ENCODE peak calls at places on chromosomes 2 and 18, in four cellular contexts. V, F, S and R are unnamed samples.

GRCh38 chr2:67436221-67436620 is 39.1 kb downstream of the ETAA1 start:
- DNase-seq in V (no peak), F (no peak), S (no peak), R (no peak)

GRCh38 chr18:53944721-53945120 is 279.7 kb downstream of the MBD2 start:
- DNase-seq in V (no peak), F (no peak), S (no peak), R (peak)

GRCh38 chr2:208570066-208570465 is 163.5 kb downstream of the PTH2R start:
- DNase-seq in V (no peak), F (no peak), S (no peak), R (no peak)

GRCh38 chr2:231421051-231421580 is 25.6 kb downstream of the B3GNT7 start:
- DNase-seq in V (no peak), F (no peak), S (no peak), R (no peak)

GRCh38 chr2:38013158-38013752 is 62.7 kb downstream of the CYP1B1 start:
- DNase-seq in V (no peak), F (no peak), S (no peak), R (no peak)

GRCh38 chr2:217943379-217944321 is 59.1 kb downstream of the TNS1 start:
- DNase-seq in V (peak), F (peak), S (no peak), R (peak)

GRCh38 chr2:231357931-231358330 is 37.6 kb upstream of the B3GNT7 start:
- DNase-seq in V (no peak), F (no peak), S (no peak), R (no peak)

GRCh38 chr2:203909946-203910476 is 26.6 kb upstream of the ICOS start:
- DNase-seq in V (no peak), F (no peak), S (no peak), R (no peak)

GRCh38 chr2:44087037-44087713 is 81.5 kb upstream of the PPM1B start:
- DNase-seq in V (peak), F (peak), S (no peak), R (peak)

GRCh38 chr18:45085916-45086624 is 405.4 kb downstream of the SETBP1 start:
- DNase-seq in V (no peak), F (no peak), S (no peak), R (no peak)

GRCh38 chr18:23301971-23302370 is 151.1 kb upstream of the RIOK3 start:
- DNase-seq in V (no peak), F (no peak), S (no peak), R (no peak)

GRCh38 chr18:44781890-44782289 is 101.2 kb downstream of the SETBP1 start:
- DNase-seq in V (no peak), F (peak), S (peak), R (no peak)

GRCh38 chr2:108825736-108826135 is 39.2 kb downstream of the CCDC138 start:
- DNase-seq in V (no peak), F (no peak), S (no peak), R (no peak)

GRCh38 chr18:28823506-28824182 is 646.7 kb upstream of the CDH2 start:
- DNase-seq in V (peak), F (no peak), S (no peak), R (no peak)

GRCh38 chr2:112836695-112837117 is at the start of gene IL1B:
- DNase-seq in V (no peak), F (peak), S (peak), R (no peak)

GRCh38 chr18:8426401-8426800 is 182.8 kb upstream of the RAB12 start:
- DNase-seq in V (no peak), F (no peak), S (no peak), R (peak)

DNA sequence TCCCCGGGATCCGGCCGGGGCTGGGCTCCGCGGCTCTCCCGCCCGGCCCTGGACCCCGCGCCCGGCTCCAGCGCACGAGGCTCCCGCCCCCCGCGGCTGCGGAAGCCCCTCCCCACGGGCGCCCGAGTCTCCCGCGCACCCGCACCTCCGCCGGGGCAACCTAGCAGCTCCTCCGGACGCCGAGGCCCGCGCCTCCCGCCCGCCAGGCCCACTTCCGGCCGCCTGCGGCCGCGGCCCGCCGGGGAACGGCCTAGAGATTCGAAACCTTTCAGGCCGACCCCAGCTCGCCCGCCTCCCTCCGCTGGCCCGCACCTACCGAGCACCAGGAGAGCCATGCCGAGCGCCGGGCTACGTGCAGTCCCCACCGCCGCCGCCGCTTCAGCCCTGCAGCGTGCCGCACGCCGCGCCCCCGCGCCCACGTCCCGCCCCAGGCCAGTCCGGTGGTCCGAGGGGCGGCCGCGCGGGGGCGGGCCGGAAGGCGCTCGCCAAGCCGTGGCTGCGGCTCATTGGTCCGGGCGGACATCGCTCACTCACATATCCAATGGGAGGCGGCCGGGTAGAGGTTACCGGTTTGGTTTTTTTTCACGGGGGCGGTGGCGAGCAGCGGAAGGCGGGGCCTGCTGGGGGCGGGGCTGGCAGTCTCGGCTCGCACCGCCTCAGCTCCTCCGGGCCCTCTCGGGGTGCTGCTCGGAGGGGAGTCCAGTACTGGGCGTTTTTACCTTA is at the start of gene PDIA6:
- DNase-seq in V (peak), F (peak), S (peak), R (peak)
- TF ChIP-seq CTCF in V (no peak), F (no peak), S (no peak), R (no peak)

GRCh38 chr2:148578493-148578884 is 66.1 kb upstream of the EPC2 start:
- DNase-seq in V (no peak), F (no peak), S (no peak), R (no peak)
- H3K4me3 ChIP-seq in V (no peak), F (no peak), S (no peak), R (no peak)

DNA sequence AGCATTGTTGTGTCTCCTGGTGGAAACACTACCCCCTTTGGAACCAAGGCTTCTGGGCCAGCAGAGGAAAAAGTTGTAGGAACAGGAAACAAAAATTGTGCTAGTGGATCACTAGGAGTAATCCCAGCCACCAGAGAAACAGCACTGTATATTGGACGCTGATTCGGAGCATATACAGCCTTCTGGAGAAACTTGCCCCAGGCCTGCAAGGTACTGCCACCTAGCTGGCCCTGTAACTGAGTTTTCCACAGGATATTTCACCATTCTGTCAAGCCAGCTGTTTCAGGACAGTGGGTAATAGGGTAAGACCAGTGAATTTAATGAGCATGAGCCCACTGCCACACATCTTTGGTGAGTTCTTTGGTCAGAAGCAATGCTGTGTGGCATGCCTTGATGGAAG is 25.1 kb upstream of the EMILIN2 start:
- DNase-seq in V (no peak), F (no peak), S (no peak), R (no peak)
- TF ChIP-seq CTCF in V (no peak), F (no peak), S (no peak), R (no peak)

GRCh38 chr18:9619990-9620389 is 5.6 kb upstream of the PPP4R1 start:
- DNase-seq in V (no peak), F (no peak), S (no peak), R (no peak)

GRCh38 chr18:9617006-9617542 is 2.7 kb upstream of the PPP4R1 start:
- DNase-seq in V (no peak), F (peak), S (no peak), R (no peak)

GRCh38 chr18:9619056-9619455 is 4.7 kb upstream of the PPP4R1 start:
- DNase-seq in V (no peak), F (no peak), S (no peak), R (no peak)

GRCh38 chr18:9615973-9616559 is 1.7 kb upstream of the PPP4R1 start:
- DNase-seq in V (no peak), F (no peak), S (no peak), R (no peak)

DNA sequence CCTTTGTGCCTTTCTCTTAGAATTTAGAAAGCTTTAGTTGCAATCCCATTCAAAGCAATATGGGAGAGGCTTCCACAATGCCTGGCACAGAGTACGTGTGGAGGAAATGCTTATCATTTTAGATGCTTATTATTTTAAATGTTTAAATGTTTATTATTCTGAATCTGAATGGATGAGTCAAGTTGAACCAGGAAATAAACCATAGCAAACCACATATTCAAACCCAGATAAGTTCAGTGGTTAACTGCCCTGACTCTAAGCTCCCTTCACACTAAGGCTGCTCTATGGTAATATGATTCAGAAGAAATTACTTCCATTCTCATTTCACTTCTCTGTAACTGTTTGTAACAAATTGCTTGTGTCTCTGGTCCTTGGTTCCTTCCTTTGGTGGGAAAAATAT is 5.2 kb upstream of the PPP4R1 start:
- DNase-seq in V (no peak), F (peak), S (no peak), R (no peak)
- H3K4me3 ChIP-seq in V (no peak), F (no peak), S (no peak), R (no peak)

GRCh38 chr18:79495591-79496071 is 99.9 kb downstream of the NFATC1 start:
- DNase-seq in V (no peak), F (no peak), S (no peak), R (no peak)

GRCh38 chr18:79498662-79499061 is 102.9 kb downstream of the NFATC1 start:
- DNase-seq in V (no peak), F (no peak), S (no peak), R (no peak)

GRCh38 chr18:79496237-79496977 is 100.7 kb downstream of the NFATC1 start:
- DNase-seq in V (peak), F (no peak), S (no peak), R (no peak)

GRCh38 chr18:79497638-79498081 is 101.9 kb downstream of the NFATC1 start:
- DNase-seq in V (no peak), F (no peak), S (no peak), R (no peak)

GRCh38 chr18:79496978-79497637 is 101.4 kb downstream of the NFATC1 start:
- DNase-seq in V (no peak), F (no peak), S (no peak), R (no peak)
- TF ChIP-seq CTCF in V (no peak), F (no peak), S (no peak), R (no peak)

GRCh38 chr2:981258-981657 is 30.6 kb downstream of the SNTG2 start:
- DNase-seq in V (no peak), F (no peak), S (no peak), R (no peak)

GRCh38 chr2:979286-979928 is 28.8 kb downstream of the SNTG2 start:
- DNase-seq in V (no peak), F (no peak), S (no peak), R (no peak)

GRCh38 chr2:985317-985898 is 34.8 kb downstream of the SNTG2 start:
- DNase-seq in V (no peak), F (no peak), S (no peak), R (no peak)

GRCh38 chr2:981759-982158 is 31.1 kb downstream of the SNTG2 start:
- DNase-seq in V (no peak), F (no peak), S (no peak), R (no peak)
- H3K4me3 ChIP-seq in V (no peak), F (no peak), S (no peak), R (no peak)

DNA sequence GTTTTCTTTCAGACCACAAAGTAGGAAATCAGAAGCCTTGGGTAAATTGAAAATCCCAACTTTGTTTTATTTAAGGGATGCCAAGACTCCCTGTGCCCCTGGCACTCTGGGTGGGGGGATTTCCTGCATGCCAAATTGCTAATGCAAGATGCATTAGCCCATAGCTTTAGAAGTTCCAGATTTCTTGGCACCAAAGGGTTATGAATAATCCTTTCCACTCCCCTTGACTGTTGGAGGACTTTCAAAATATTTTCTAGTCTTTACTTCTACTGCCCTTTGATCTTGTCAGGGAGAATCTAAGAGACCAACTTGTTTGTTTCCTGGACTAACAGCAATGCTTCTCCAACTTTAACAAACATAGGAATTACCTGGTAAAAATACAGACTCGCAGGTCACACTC is 81.8 kb upstream of the TGIF1 start:
- DNase-seq in V (no peak), F (no peak), S (no peak), R (no peak)
- TF ChIP-seq CTCF in V (no peak), F (no peak), S (no peak), R (no peak)